ENCODE peak calls at places on chromosomes 3 and 15, in eight cellular contexts. A is adrenal gland, C is WERI-Rb-1, K is ovary, F is body of pancreas, S is K562, V is endodermal cell, B is type B pancreatic cell. Q is an unnamed sample.

GRCh38 chr3:139745831-139746230 is 68.1 kb upstream of the NMNAT3 start:
- DNase-seq in A (peak; percentile 16), C (no peak), K (peak; percentile 20), F (no peak), S (no peak), V (peak; percentile 67), B (no peak), Q (no peak)

GRCh38 chr3:132167870-132168269 is 133.1 kb upstream of the CPNE4 start:
- DNase-seq in A (no peak), C (no peak), K (no peak), F (no peak), S (no peak), V (no peak), B (no peak), Q (no peak)

GRCh38 chr3:3998140-3998977 is 199.1 kb downstream of the LRRN1 start:
- DNase-seq in A (peak; percentile 32), C (peak; percentile 57), K (no peak), F (no peak), S (peak; percentile 27), V (peak; percentile 78), B (no peak), Q (no peak)

GRCh38 chr15:89338036-89338435 is 3.4 kb upstream of the POLG start:
- DNase-seq in A (no peak), C (no peak), K (no peak), F (no peak), S (no peak), V (no peak), B (no peak), Q (no peak)

GRCh38 chr15:33124275-33124674 is 70.2 kb downstream of the FMN1 start:
- DNase-seq in A (no peak), C (no peak), K (no peak), F (no peak), S (no peak), V (no peak), B (no peak), Q (no peak)

GRCh38 chr3:12440927-12441326 is 43.4 kb upstream of the TSEN2 start:
- DNase-seq in A (peak; percentile 24), C (no peak), K (peak; percentile 59), F (no peak), S (no peak), V (no peak), B (no peak), Q (peak; percentile 85)

GRCh38 chr3:181700168-181701087 is 11.3 kb upstream of the SOX2 start:
- DNase-seq in A (peak; percentile 73), C (peak; percentile 71), K (peak; percentile 73), F (peak; percentile 71), S (peak; percentile 72), V (peak; percentile 89), B (peak; percentile 77), Q (peak; percentile 79)

GRCh38 chr15:61415617-61416120 is 186.6 kb upstream of the RORA start:
- DNase-seq in A (no peak), C (no peak), K (no peak), F (no peak), S (no peak), V (no peak), B (no peak), Q (no peak)

GRCh38 chr3:104635872-104636580 is 730.7 kb upstream of the ALCAM start:
- DNase-seq in A (peak; percentile 34), C (peak; percentile 12), K (no peak), F (peak; percentile 38), S (no peak), V (peak; percentile 72), B (no peak), Q (no peak)

GRCh38 chr3:133827136-133827535 is 21.5 kb downstream of the SRPRB start:
- DNase-seq in A (no peak), C (no peak), K (no peak), F (no peak), S (no peak), V (no peak), B (no peak), Q (no peak)

GRCh38 chr15:47968593-47968992 is 152.2 kb upstream of the SLC24A5 start:
- DNase-seq in A (no peak), C (no peak), K (no peak), F (no peak), S (no peak), V (no peak), B (no peak), Q (no peak)

GRCh38 chr3:134445631-134446030 is 40.2 kb downstream of the ANAPC13 start:
- DNase-seq in A (peak; percentile 61), C (no peak), K (no peak), F (no peak), S (no peak), V (no peak), B (no peak), Q (no peak)

GRCh38 chr3:158920375-158920774 is 118.5 kb downstream of the MFSD1 start:
- DNase-seq in A (no peak), C (no peak), K (no peak), F (no peak), S (no peak), V (no peak), B (no peak), Q (no peak)

GRCh38 chr15:77091072-77091471 is 20.2 kb upstream of the TSPAN3 start:
- DNase-seq in A (no peak), C (no peak), K (no peak), F (no peak), S (no peak), V (no peak), B (no peak), Q (no peak)

GRCh38 chr3:113614402-113614801 is 82.0 kb downstream of the USF3 start:
- DNase-seq in A (peak; percentile 46), C (no peak), K (no peak), F (no peak), S (no peak), V (no peak), B (no peak), Q (no peak)

GRCh38 chr3:88188436-88188835 is 38.7 kb downstream of the C3orf38 start:
- DNase-seq in A (no peak), C (no peak), K (no peak), F (no peak), S (peak; percentile 6), V (no peak), B (no peak), Q (peak; percentile 68)

GRCh38 chr15:43105077-43105769 is 615 bp downstream of the UBR1 start:
- DNase-seq in A (peak; percentile 13), C (no peak), K (peak; percentile 27), F (peak; percentile 71), S (peak; percentile 34), V (no peak), B (no peak), Q (no peak)

GRCh38 chr15:85477730-85478129 is 97.3 kb downstream of the AKAP13 start:
- DNase-seq in A (no peak), C (no peak), K (no peak), F (no peak), S (no peak), V (no peak), B (no peak), Q (no peak)

GRCh38 chr3:185763347-185764010 is 61.4 kb downstream of the IGF2BP2 start:
- DNase-seq in A (no peak), C (no peak), K (no peak), F (no peak), S (no peak), V (no peak), B (no peak), Q (no peak)

GRCh38 chr3:195893916-195894315 is 14.4 kb downstream of the TNK2 start:
- DNase-seq in A (no peak), C (no peak), K (no peak), F (no peak), S (no peak), V (no peak), B (no peak), Q (no peak)

GRCh38 chr3:195895900-195896360 is 12.4 kb downstream of the TNK2 start:
- DNase-seq in A (peak; percentile 76), C (peak; percentile 11), K (peak; percentile 63), F (peak; percentile 75), S (peak; percentile 86), V (peak; percentile 77), B (no peak), Q (peak; percentile 66)

GRCh38 chr3:195896361-195897080 is 11.8 kb downstream of the TNK2 start:
- DNase-seq in A (peak; percentile 78), C (peak; percentile 33), K (peak; percentile 59), F (peak; percentile 34), S (peak; percentile 44), V (peak; percentile 56), B (no peak), Q (no peak)

GRCh38 chr3:195893516-195893915 is 14.8 kb downstream of the TNK2 start:
- DNase-seq in A (no peak), C (no peak), K (no peak), F (no peak), S (no peak), V (no peak), B (no peak), Q (no peak)

GRCh38 chr3:195895078-195895899 is 13.1 kb downstream of the TNK2 start:
- DNase-seq in A (peak; percentile 27), C (peak; percentile 45), K (peak; percentile 58), F (peak; percentile 64), S (peak; percentile 64), V (peak; percentile 84), B (no peak), Q (peak; percentile 77)
- TF ChIP-seq CTCF in A (no peak), C (peak; percentile 52), K (no peak), F (no peak), S (peak; percentile 51), V (no peak), B (no peak), Q (peak; percentile 4)

GRCh38 chr3:53921296-53921695 is 29.6 kb upstream of the SELENOK start:
- DNase-seq in A (peak; percentile 5), C (no peak), K (no peak), F (no peak), S (no peak), V (no peak), B (no peak), Q (no peak)
- TF ChIP-seq CTCF in A (peak; percentile 23), C (peak; percentile 54), K (no peak), F (no peak), S (peak; percentile 41), V (peak; percentile 67), B (peak; percentile 33), Q (no peak)

GRCh38 chr3:9224490-9224889 is 25.0 kb downstream of the SRGAP3 start:
- DNase-seq in A (no peak), C (no peak), K (no peak), F (no peak), S (no peak), V (no peak), B (no peak), Q (no peak)
- TF ChIP-seq CTCF in A (peak; percentile 18), C (no peak), K (no peak), F (no peak), S (peak; percentile 33), V (peak; percentile 27), B (no peak), Q (no peak)

GRCh38 chr3:156803949-156804741 is 22.0 kb upstream of the LEKR1 start:
- DNase-seq in A (no peak), C (no peak), K (no peak), F (no peak), S (no peak), V (no peak), B (no peak), Q (no peak)

GRCh38 chr3:156797368-156797767 is 28.8 kb upstream of the LEKR1 start:
- DNase-seq in A (no peak), C (no peak), K (no peak), F (no peak), S (no peak), V (no peak), B (no peak), Q (no peak)

GRCh38 chr3:156802827-156803606 is 23.1 kb upstream of the LEKR1 start:
- DNase-seq in A (no peak), C (no peak), K (no peak), F (no peak), S (no peak), V (no peak), B (no peak), Q (no peak)

GRCh38 chr3:156806698-156807097 is 19.5 kb upstream of the LEKR1 start:
- DNase-seq in A (no peak), C (no peak), K (no peak), F (no peak), S (no peak), V (no peak), B (no peak), Q (no peak)

GRCh38 chr3:156801746-156802145 is 24.4 kb upstream of the LEKR1 start:
- DNase-seq in A (no peak), C (no peak), K (no peak), F (no peak), S (no peak), V (no peak), B (no peak), Q (no peak)
- TF ChIP-seq CTCF in A (no peak), C (no peak), K (no peak), F (no peak), S (no peak), V (no peak), B (no peak), Q (no peak)